ENCODE peak calls at places on chromosome 1, in four cellular contexts. One of them, this sample, is unnamed. For H3K36me3 and H3K4me1, the result is how much of the 10 kb centered on the place peaks cover.

GRCh38 chr1:162388615-162389014 is 7.1 kb downstream of the C1orf226 start:
- DNase-seq in small intestine: peak
- DNase-seq in MM.1S: no peak
- DNase-seq in kidney: no peak
- DNase-seq in this sample: no peak

GRCh38 chr1:11068556-11069232 is 8.9 kb upstream of the SRM start:
- DNase-seq in small intestine: no peak
- DNase-seq in MM.1S: no peak
- DNase-seq in kidney: peak
- DNase-seq in this sample: peak

GRCh38 chr1:96756789-96757188 is 35.2 kb downstream of the PTBP2 start:
- DNase-seq in small intestine: no peak
- DNase-seq in MM.1S: no peak
- DNase-seq in kidney: no peak
- DNase-seq in this sample: no peak

GRCh38 chr1:229254910-229255541 is 15.9 kb upstream of the RAB4A start:
- DNase-seq in small intestine: no peak
- DNase-seq in MM.1S: peak
- DNase-seq in kidney: no peak
- DNase-seq in this sample: no peak

GRCh38 chr1:185337221-185337620 is 20.2 kb upstream of the IVNS1ABP start:
- DNase-seq in small intestine: no peak
- DNase-seq in MM.1S: no peak
- DNase-seq in kidney: no peak
- DNase-seq in this sample: no peak

GRCh38 chr1:114700026-114700600 is 4.8 kb upstream of the AMPD1 start:
- DNase-seq in small intestine: no peak
- DNase-seq in MM.1S: no peak
- DNase-seq in kidney: no peak
- DNase-seq in this sample: no peak

GRCh38 chr1:209876091-209876800 is 48.5 kb downstream of the UTP25 start:
- DNase-seq in small intestine: no peak
- DNase-seq in MM.1S: no peak
- DNase-seq in kidney: no peak
- DNase-seq in this sample: no peak

GRCh38 chr1:244730153-244730933 is 77.4 kb downstream of the DESI2 start:
- DNase-seq in small intestine: peak
- DNase-seq in MM.1S: no peak
- DNase-seq in kidney: peak
- DNase-seq in this sample: no peak

GRCh38 chr1:119676571-119677206 is 28.6 kb upstream of the ZNF697 start:
- DNase-seq in small intestine: no peak
- DNase-seq in MM.1S: no peak
- DNase-seq in kidney: no peak
- DNase-seq in this sample: no peak

GRCh38 chr1:64038965-64039926 is 164.2 kb upstream of the UBE2U start:
- DNase-seq in small intestine: peak
- DNase-seq in MM.1S: peak
- DNase-seq in kidney: no peak
- DNase-seq in this sample: peak

GRCh38 chr1:26922201-26922729 is 722 bp downstream of the NUDC start:
- DNase-seq in small intestine: no peak
- DNase-seq in MM.1S: peak
- DNase-seq in kidney: no peak
- DNase-seq in this sample: no peak

GRCh38 chr1:64459743-64460142 is 10.2 kb upstream of the CACHD1 start:
- DNase-seq in small intestine: no peak
- DNase-seq in MM.1S: no peak
- DNase-seq in kidney: no peak
- DNase-seq in this sample: no peak

GRCh38 chr1:218407630-218408029 is 62.5 kb downstream of the TGFB2 start:
- DNase-seq in small intestine: no peak
- DNase-seq in MM.1S: no peak
- DNase-seq in kidney: no peak
- DNase-seq in this sample: no peak

GRCh38 chr1:241323510-241323909 is 33.5 kb downstream of the RGS7 start:
- DNase-seq in small intestine: peak
- DNase-seq in MM.1S: peak
- DNase-seq in kidney: no peak
- DNase-seq in this sample: no peak

GRCh38 chr1:204989266-204990058 is 53.5 kb upstream of the CNTN2 start:
- DNase-seq in small intestine: peak
- DNase-seq in MM.1S: peak
- DNase-seq in kidney: peak
- DNase-seq in this sample: no peak

GRCh38 chr1:41739061-41739955 is 179.4 kb downstream of the HIVEP3 start:
- DNase-seq in small intestine: no peak
- DNase-seq in MM.1S: no peak
- DNase-seq in kidney: peak
- DNase-seq in this sample: no peak

GRCh38 chr1:33339413-33339812 is 18.5 kb upstream of the A3GALT2 start:
- DNase-seq in small intestine: no peak
- DNase-seq in MM.1S: no peak
- DNase-seq in kidney: no peak
- DNase-seq in this sample: no peak

GRCh38 chr1:150087415-150087814 is 19.8 kb downstream of the VPS45 start:
- DNase-seq in small intestine: no peak
- DNase-seq in MM.1S: no peak
- DNase-seq in kidney: no peak
- DNase-seq in this sample: no peak
- H3K36me3 ChIP-seq in small intestine: under half
- H3K36me3 ChIP-seq in MM.1S: under half
- H3K36me3 ChIP-seq in kidney: under half
- H3K36me3 ChIP-seq in this sample: half or more

DNA sequence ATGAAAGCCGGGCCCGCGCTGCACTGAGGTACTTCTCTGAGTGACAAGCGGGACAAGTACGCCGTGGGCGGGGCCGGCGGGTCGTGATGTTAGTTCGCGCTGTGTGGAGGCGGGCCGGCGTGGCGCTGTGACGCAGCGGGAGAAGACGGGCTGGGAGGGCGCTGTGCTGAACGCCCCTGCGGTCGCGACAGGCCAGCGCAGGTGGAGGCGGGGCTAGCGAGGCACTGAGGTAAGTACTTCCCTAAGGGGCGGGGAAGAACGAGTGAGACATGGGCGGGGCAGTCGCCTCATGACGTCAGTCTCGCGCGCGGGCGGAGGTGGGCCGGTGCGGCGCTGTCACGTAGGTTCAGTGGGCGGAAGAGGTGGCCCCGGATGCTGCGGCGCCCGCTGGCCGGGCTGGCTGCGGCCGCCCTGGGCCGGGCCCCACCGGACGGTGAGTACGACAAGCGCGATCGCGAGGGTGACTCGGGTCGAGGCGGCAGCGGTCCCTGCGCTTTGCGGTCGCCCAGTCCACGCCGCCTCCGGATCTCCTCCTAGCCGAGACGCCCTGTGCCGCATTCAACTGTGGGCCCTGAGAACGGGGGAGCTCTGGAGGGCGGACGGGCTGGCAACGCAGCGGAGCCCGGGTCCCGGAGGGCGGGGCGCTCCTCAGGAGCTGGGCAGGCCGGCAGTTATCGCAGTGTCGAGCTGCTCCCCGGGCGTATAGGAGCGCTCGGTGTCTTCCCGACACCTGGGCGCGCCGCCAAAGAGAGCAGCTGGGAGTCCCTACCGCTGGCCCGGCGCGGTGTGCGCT is at the start of gene GUK1:
- DNase-seq in small intestine: peak
- DNase-seq in MM.1S: peak
- DNase-seq in kidney: peak
- DNase-seq in this sample: peak
- H3K4me1 ChIP-seq in small intestine: under half
- H3K4me1 ChIP-seq in MM.1S: under half
- H3K4me1 ChIP-seq in kidney: under half
- H3K4me1 ChIP-seq in this sample: under half

DNA sequence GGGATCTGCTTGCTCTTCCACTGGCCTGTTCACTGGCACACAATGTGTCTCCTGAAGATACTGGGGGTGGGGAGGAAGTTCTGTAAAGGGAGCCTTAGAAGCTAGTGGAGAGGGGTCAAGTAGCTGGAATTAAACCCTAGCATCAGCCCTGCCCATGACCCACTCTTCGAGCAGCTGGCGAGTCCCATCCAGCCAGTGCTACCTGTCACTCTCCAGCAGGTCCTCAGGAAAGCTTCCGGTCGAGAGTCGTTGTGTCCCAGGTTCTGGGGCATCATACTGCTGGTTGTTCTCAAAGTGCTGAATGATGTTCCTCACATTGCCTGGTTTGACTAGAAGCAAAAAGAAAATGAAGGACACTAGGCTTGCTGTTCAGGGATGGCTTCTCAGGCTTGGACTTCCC is 30.9 kb downstream of the LRRC71 start:
- DNase-seq in small intestine: no peak
- DNase-seq in MM.1S: no peak
- DNase-seq in kidney: no peak
- DNase-seq in this sample: no peak
- H3K36me3 ChIP-seq in small intestine: under half
- H3K36me3 ChIP-seq in MM.1S: under half
- H3K36me3 ChIP-seq in kidney: under half
- H3K36me3 ChIP-seq in this sample: under half

GRCh38 chr1:94803517-94804441 is 16.4 kb upstream of the SLC44A3 start:
- DNase-seq in small intestine: no peak
- DNase-seq in MM.1S: no peak
- DNase-seq in kidney: no peak
- DNase-seq in this sample: no peak

GRCh38 chr1:94801919-94802546 is 18.1 kb upstream of the SLC44A3 start:
- DNase-seq in small intestine: peak
- DNase-seq in MM.1S: peak
- DNase-seq in kidney: peak
- DNase-seq in this sample: no peak

GRCh38 chr1:94805912-94806311 is 14.2 kb upstream of the SLC44A3 start:
- DNase-seq in small intestine: peak
- DNase-seq in MM.1S: peak
- DNase-seq in kidney: no peak
- DNase-seq in this sample: no peak

GRCh38 chr1:94804442-94804837 is 15.7 kb upstream of the SLC44A3 start:
- DNase-seq in small intestine: no peak
- DNase-seq in MM.1S: no peak
- DNase-seq in kidney: no peak
- DNase-seq in this sample: no peak

GRCh38 chr1:94803106-94803505 is 17.1 kb upstream of the SLC44A3 start:
- DNase-seq in small intestine: no peak
- DNase-seq in MM.1S: no peak
- DNase-seq in kidney: no peak
- DNase-seq in this sample: no peak
- H3K4me1 ChIP-seq in small intestine: under half
- H3K4me1 ChIP-seq in MM.1S: under half
- H3K4me1 ChIP-seq in kidney: under half
- H3K4me1 ChIP-seq in this sample: under half

GRCh38 chr1:3066826-3067225 is 2.2 kb upstream of the PRDM16 start:
- DNase-seq in small intestine: peak
- DNase-seq in MM.1S: no peak
- DNase-seq in kidney: peak
- DNase-seq in this sample: peak
- H3K36me3 ChIP-seq in small intestine: under half
- H3K36me3 ChIP-seq in MM.1S: under half
- H3K36me3 ChIP-seq in kidney: under half
- H3K36me3 ChIP-seq in this sample: under half

GRCh38 chr1:59557549-59557885 is 257.2 kb upstream of the HOOK1 start:
- DNase-seq in small intestine: no peak
- DNase-seq in MM.1S: no peak
- DNase-seq in kidney: no peak
- DNase-seq in this sample: no peak
- H3K4me1 ChIP-seq in small intestine: under half
- H3K4me1 ChIP-seq in MM.1S: under half
- H3K4me1 ChIP-seq in kidney: under half
- H3K4me1 ChIP-seq in this sample: under half

GRCh38 chr1:200846421-200846820 is 26.4 kb upstream of the GPR25 start:
- DNase-seq in small intestine: no peak
- DNase-seq in MM.1S: no peak
- DNase-seq in kidney: no peak
- DNase-seq in this sample: no peak
- H3K36me3 ChIP-seq in small intestine: under half
- H3K36me3 ChIP-seq in MM.1S: under half
- H3K36me3 ChIP-seq in kidney: under half
- H3K36me3 ChIP-seq in this sample: half or more

GRCh38 chr1:22808186-22808845 is 97.7 kb downstream of the EPHB2 start:
- DNase-seq in small intestine: no peak
- DNase-seq in MM.1S: no peak
- DNase-seq in kidney: no peak
- DNase-seq in this sample: no peak
- H3K4me1 ChIP-seq in small intestine: under half
- H3K4me1 ChIP-seq in MM.1S: under half
- H3K4me1 ChIP-seq in kidney: under half
- H3K4me1 ChIP-seq in this sample: under half

This sample was measured in RWPE2.